ENCODE peak calls at places on chromosome 14, in four cellular contexts. One of them, this sample, is unnamed.
A peak's percentile ranks its signal among the peaks of the same experiment; 100 is the strongest.

GRCh38 chr14:68621400-68622365 is 171.2 kb downstream of the ZFP36L1 start:
- DNase-seq in choroid plexus epithelial cell: peak; percentile 61
- DNase-seq in dorsolateral prefrontal cortex: no peak
- DNase-seq in fibroblast of pulmonary artery: peak; percentile 80
- DNase-seq in this sample: no peak

GRCh38 chr14:72920008-72920407 is 6.3 kb upstream of the DCAF4 start:
- DNase-seq in choroid plexus epithelial cell: no peak
- DNase-seq in fibroblast of pulmonary artery: no peak
- DNase-seq in dorsolateral prefrontal cortex: no peak
- DNase-seq in this sample: no peak

GRCh38 chr14:36773136-36773540 is 111.5 kb downstream of the PAX9 start:
- DNase-seq in choroid plexus epithelial cell: peak; percentile 57
- DNase-seq in dorsolateral prefrontal cortex: no peak
- DNase-seq in fibroblast of pulmonary artery: peak; percentile 5
- DNase-seq in this sample: no peak

GRCh38 chr14:76346391-76347160 is 29.4 kb upstream of the ESRRB start:
- DNase-seq in fibroblast of pulmonary artery: no peak
- DNase-seq in dorsolateral prefrontal cortex: no peak
- DNase-seq in choroid plexus epithelial cell: peak; percentile 6
- DNase-seq in this sample: no peak

GRCh38 chr14:52922656-52923055 is 28.2 kb downstream of the FERMT2 start:
- DNase-seq in dorsolateral prefrontal cortex: no peak
- DNase-seq in fibroblast of pulmonary artery: peak; percentile 65
- DNase-seq in choroid plexus epithelial cell: peak; percentile 47
- DNase-seq in this sample: no peak

GRCh38 chr14:78701246-78701645 is 531.1 kb downstream of the NRXN3 start:
- DNase-seq in choroid plexus epithelial cell: peak; percentile 23
- DNase-seq in dorsolateral prefrontal cortex: no peak
- DNase-seq in fibroblast of pulmonary artery: no peak
- DNase-seq in this sample: no peak

GRCh38 chr14:24879661-24880381 is 170.1 kb downstream of the STXBP6 start:
- DNase-seq in fibroblast of pulmonary artery: peak; percentile 42
- DNase-seq in choroid plexus epithelial cell: no peak
- DNase-seq in dorsolateral prefrontal cortex: no peak
- DNase-seq in this sample: no peak

GRCh38 chr14:72318648-72319047 is 386.4 kb downstream of the RGS6 start:
- DNase-seq in choroid plexus epithelial cell: no peak
- DNase-seq in fibroblast of pulmonary artery: no peak
- DNase-seq in dorsolateral prefrontal cortex: no peak
- DNase-seq in this sample: no peak

GRCh38 chr14:50631408-50631821 is 36.7 kb downstream of the SAV1 start:
- DNase-seq in dorsolateral prefrontal cortex: no peak
- DNase-seq in fibroblast of pulmonary artery: peak; percentile 14
- DNase-seq in choroid plexus epithelial cell: no peak
- DNase-seq in this sample: no peak

GRCh38 chr14:96077983-96078686 is 39.0 kb downstream of the C14orf132 start:
- DNase-seq in dorsolateral prefrontal cortex: peak; percentile 41
- DNase-seq in choroid plexus epithelial cell: no peak
- DNase-seq in fibroblast of pulmonary artery: no peak
- DNase-seq in this sample: no peak

GRCh38 chr14:51517116-51517515 is 134.6 kb upstream of the FRMD6 start:
- DNase-seq in choroid plexus epithelial cell: no peak
- DNase-seq in dorsolateral prefrontal cortex: no peak
- DNase-seq in fibroblast of pulmonary artery: no peak
- DNase-seq in this sample: no peak

GRCh38 chr14:64761441-64762043 is 57.3 kb downstream of the PLEKHG3 start:
- DNase-seq in dorsolateral prefrontal cortex: no peak
- DNase-seq in fibroblast of pulmonary artery: no peak
- DNase-seq in choroid plexus epithelial cell: peak; percentile 20
- DNase-seq in this sample: no peak

GRCh38 chr14:33938131-33938949 is 12.5 kb downstream of the EGLN3 start:
- DNase-seq in dorsolateral prefrontal cortex: peak; percentile 61
- DNase-seq in fibroblast of pulmonary artery: peak; percentile 60
- DNase-seq in choroid plexus epithelial cell: no peak
- DNase-seq in this sample: no peak

GRCh38 chr14:104507443-104507842 is 72.1 kb upstream of the C14orf180 start:
- DNase-seq in choroid plexus epithelial cell: no peak
- DNase-seq in dorsolateral prefrontal cortex: no peak
- DNase-seq in fibroblast of pulmonary artery: no peak
- DNase-seq in this sample: no peak

GRCh38 chr14:41449057-41449456 is 157.6 kb upstream of the LRFN5 start:
- DNase-seq in fibroblast of pulmonary artery: peak; percentile 8
- DNase-seq in choroid plexus epithelial cell: no peak
- DNase-seq in dorsolateral prefrontal cortex: no peak
- DNase-seq in this sample: no peak

GRCh38 chr14:56809262-56810215 is 740 bp downstream of the OTX2 start:
- DNase-seq in choroid plexus epithelial cell: no peak
- DNase-seq in fibroblast of pulmonary artery: no peak
- DNase-seq in dorsolateral prefrontal cortex: no peak
- DNase-seq in this sample: no peak

GRCh38 chr14:105107351-105107750 is 42.1 kb upstream of the GPR132 start:
- DNase-seq in choroid plexus epithelial cell: no peak
- DNase-seq in fibroblast of pulmonary artery: no peak
- DNase-seq in dorsolateral prefrontal cortex: no peak
- DNase-seq in this sample: no peak

GRCh38 chr14:34227834-34228662 is 234.0 kb downstream of the SPTSSA start:
- DNase-seq in choroid plexus epithelial cell: peak; percentile 73
- DNase-seq in fibroblast of pulmonary artery: peak; percentile 66
- DNase-seq in dorsolateral prefrontal cortex: peak; percentile 74
- DNase-seq in this sample: peak; percentile 46

GRCh38 chr14:99176156-99176945 is 95.6 kb downstream of the BCL11B start:
- DNase-seq in choroid plexus epithelial cell: no peak
- DNase-seq in fibroblast of pulmonary artery: no peak
- DNase-seq in dorsolateral prefrontal cortex: no peak
- DNase-seq in this sample: no peak

GRCh38 chr14:96363751-96364336 is 518 bp downstream of the GSKIP start:
- DNase-seq in fibroblast of pulmonary artery: peak; percentile 65
- DNase-seq in dorsolateral prefrontal cortex: no peak
- DNase-seq in choroid plexus epithelial cell: peak; percentile 61
- DNase-seq in this sample: no peak

GRCh38 chr14:20690848-20691640 is 2.5 kb downstream of the ANG start:
- DNase-seq in choroid plexus epithelial cell: peak; percentile 85
- DNase-seq in fibroblast of pulmonary artery: peak; percentile 86
- DNase-seq in dorsolateral prefrontal cortex: no peak
- DNase-seq in this sample: peak; percentile 52

GRCh38 chr14:68977137-68977740 is 1.9 kb downstream of the ACTN1 start:
- DNase-seq in dorsolateral prefrontal cortex: no peak
- DNase-seq in fibroblast of pulmonary artery: no peak
- DNase-seq in choroid plexus epithelial cell: no peak
- DNase-seq in this sample: no peak

GRCh38 chr14:64196668-64197411 is 97.3 kb downstream of the ESR2 start:
- DNase-seq in choroid plexus epithelial cell: peak; percentile 63
- DNase-seq in dorsolateral prefrontal cortex: peak; percentile 88
- DNase-seq in fibroblast of pulmonary artery: peak; percentile 61
- DNase-seq in this sample: no peak

GRCh38 chr14:94673781-94674231 is 61.6 kb downstream of the SERPINA3 start:
- DNase-seq in dorsolateral prefrontal cortex: no peak
- DNase-seq in fibroblast of pulmonary artery: peak; percentile 59
- DNase-seq in choroid plexus epithelial cell: peak; percentile 71
- DNase-seq in this sample: no peak

GRCh38 chr14:99317231-99318090 is 45.5 kb upstream of the BCL11B start:
- DNase-seq in choroid plexus epithelial cell: no peak
- DNase-seq in fibroblast of pulmonary artery: no peak
- DNase-seq in dorsolateral prefrontal cortex: no peak
- DNase-seq in this sample: no peak

GRCh38 chr14:102568115-102568614 is 24.3 kb upstream of the RCOR1 start:
- DNase-seq in dorsolateral prefrontal cortex: no peak
- DNase-seq in fibroblast of pulmonary artery: no peak
- DNase-seq in choroid plexus epithelial cell: no peak
- DNase-seq in this sample: no peak

GRCh38 chr14:102571043-102571442 is 21.4 kb upstream of the RCOR1 start:
- DNase-seq in dorsolateral prefrontal cortex: no peak
- DNase-seq in fibroblast of pulmonary artery: no peak
- DNase-seq in choroid plexus epithelial cell: no peak
- DNase-seq in this sample: no peak

GRCh38 chr14:102571478-102572042 is 20.9 kb upstream of the RCOR1 start:
- DNase-seq in fibroblast of pulmonary artery: no peak
- DNase-seq in dorsolateral prefrontal cortex: no peak
- DNase-seq in choroid plexus epithelial cell: no peak
- DNase-seq in this sample: no peak

GRCh38 chr14:102573591-102574046 is 18.8 kb upstream of the RCOR1 start:
- DNase-seq in choroid plexus epithelial cell: no peak
- DNase-seq in dorsolateral prefrontal cortex: no peak
- DNase-seq in fibroblast of pulmonary artery: no peak
- DNase-seq in this sample: no peak

DNA sequence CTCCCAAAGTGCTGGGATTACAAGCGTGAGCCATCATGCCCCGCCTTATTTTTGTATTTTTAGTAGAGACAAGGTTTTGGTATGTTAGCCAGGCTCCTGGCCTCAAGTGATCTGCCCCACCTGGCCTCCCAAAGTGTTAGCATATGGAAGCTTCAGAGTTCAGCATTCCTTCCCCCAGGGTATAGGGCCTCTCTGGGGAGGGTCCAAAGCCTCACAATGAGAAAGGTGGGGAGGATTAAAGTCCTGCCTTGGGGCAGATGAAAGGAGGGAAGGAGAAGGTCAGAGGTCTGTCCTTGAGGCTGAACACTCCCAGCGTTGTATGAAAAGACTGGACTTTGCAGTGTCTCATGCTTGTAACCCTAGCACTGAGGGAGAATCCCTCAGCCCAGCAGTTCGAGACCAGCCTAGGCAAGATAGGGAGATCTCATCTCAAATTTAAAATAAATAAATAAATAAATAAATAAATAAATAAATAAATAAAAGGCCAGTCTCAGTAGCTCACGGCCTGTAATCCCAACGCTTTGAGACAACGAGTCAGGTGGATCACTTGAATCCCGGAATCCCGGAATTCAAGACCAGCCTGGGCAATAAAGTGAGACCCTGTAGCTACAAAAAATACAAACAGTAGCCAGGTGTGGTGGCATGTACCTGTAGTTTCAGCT is 22.0 kb upstream of the RCOR1 start:
- DNase-seq in dorsolateral prefrontal cortex: no peak
- DNase-seq in fibroblast of pulmonary artery: no peak
- DNase-seq in choroid plexus epithelial cell: no peak
- DNase-seq in this sample: no peak
- TF ChIP-seq CTCF in dorsolateral prefrontal cortex: no peak
- TF ChIP-seq CTCF in fibroblast of pulmonary artery: no peak
- TF ChIP-seq CTCF in choroid plexus epithelial cell: no peak
- TF ChIP-seq CTCF in this sample: no peak

DNA sequence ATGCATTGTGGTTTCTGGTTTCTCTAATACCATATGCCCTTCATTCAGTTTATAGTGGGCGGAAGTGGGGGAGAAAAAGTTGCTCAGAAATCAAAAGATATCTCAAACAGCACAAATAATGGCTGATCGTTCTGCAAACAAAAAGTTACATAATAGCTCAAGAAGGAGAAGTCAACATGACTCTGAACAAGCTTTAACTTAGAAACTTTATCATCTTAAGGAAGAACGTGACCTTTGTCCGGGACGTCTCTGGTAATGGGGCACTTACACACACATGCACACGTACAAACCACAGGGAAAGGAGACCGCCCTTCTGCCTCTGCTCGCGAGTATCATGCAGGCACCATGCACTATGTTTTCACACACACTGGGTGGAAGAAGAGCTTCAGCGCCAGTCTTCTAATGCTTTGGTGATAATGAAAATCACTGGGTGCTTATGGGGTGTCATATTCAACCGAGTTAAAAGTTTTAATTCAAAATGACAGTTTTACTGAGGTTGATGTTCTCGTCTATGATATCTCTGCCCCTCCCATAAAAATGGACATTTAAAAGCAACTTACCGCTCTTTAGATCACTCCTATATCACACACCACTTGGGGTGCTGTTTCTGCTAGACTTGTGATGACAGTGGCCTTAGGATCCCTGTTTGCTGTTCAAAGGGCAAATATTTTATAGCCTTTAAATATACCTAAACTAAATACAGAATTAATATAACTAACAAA is 4.7 kb downstream of the FOS start:
- DNase-seq in dorsolateral prefrontal cortex: no peak
- DNase-seq in choroid plexus epithelial cell: peak; percentile 70
- DNase-seq in fibroblast of pulmonary artery: peak; percentile 89
- DNase-seq in this sample: no peak
- TF ChIP-seq CTCF in dorsolateral prefrontal cortex: no peak
- TF ChIP-seq CTCF in choroid plexus epithelial cell: no peak
- TF ChIP-seq CTCF in fibroblast of pulmonary artery: peak; percentile 37
- TF ChIP-seq CTCF in this sample: no peak

DNA sequence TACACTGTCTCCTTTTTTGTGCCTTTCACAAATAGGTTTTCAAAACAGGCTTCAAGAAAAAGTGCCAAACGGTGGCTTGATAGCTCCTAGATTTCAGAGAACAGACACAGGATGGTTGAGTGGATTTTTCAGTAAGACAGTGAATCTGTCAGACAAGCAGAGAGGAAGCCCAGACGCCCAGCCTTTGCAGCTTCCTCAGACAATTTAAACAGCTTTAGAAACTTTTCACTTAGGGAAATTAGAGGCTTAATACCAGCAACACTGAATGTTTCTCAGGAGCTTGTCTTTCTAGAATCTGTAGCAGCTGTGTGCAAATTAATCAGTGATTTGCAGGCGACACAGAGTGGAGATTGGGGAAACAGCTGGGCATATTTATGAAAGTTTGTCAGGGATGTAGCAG is 362.2 kb downstream of the GALC start:
- DNase-seq in dorsolateral prefrontal cortex: no peak
- DNase-seq in fibroblast of pulmonary artery: no peak
- DNase-seq in choroid plexus epithelial cell: no peak
- DNase-seq in this sample: no peak
- TF ChIP-seq CTCF in dorsolateral prefrontal cortex: no peak
- TF ChIP-seq CTCF in fibroblast of pulmonary artery: no peak
- TF ChIP-seq CTCF in choroid plexus epithelial cell: no peak
- TF ChIP-seq CTCF in this sample: no peak

GRCh38 chr14:23482814-23483128 is 13.3 kb downstream of the NGDN start:
- DNase-seq in fibroblast of pulmonary artery: no peak
- DNase-seq in choroid plexus epithelial cell: no peak
- DNase-seq in dorsolateral prefrontal cortex: no peak
- DNase-seq in this sample: no peak

GRCh38 chr14:23485311-23485710 is 15.8 kb downstream of the NGDN start:
- DNase-seq in dorsolateral prefrontal cortex: no peak
- DNase-seq in choroid plexus epithelial cell: no peak
- DNase-seq in fibroblast of pulmonary artery: no peak
- DNase-seq in this sample: no peak

GRCh38 chr14:23481992-23482813 is 12.7 kb downstream of the NGDN start:
- DNase-seq in fibroblast of pulmonary artery: no peak
- DNase-seq in choroid plexus epithelial cell: no peak
- DNase-seq in dorsolateral prefrontal cortex: no peak
- DNase-seq in this sample: no peak

GRCh38 chr14:23481362-23481970 is 12.0 kb downstream of the NGDN start:
- DNase-seq in fibroblast of pulmonary artery: peak; percentile 47
- DNase-seq in dorsolateral prefrontal cortex: no peak
- DNase-seq in choroid plexus epithelial cell: peak; percentile 28
- DNase-seq in this sample: no peak

DNA sequence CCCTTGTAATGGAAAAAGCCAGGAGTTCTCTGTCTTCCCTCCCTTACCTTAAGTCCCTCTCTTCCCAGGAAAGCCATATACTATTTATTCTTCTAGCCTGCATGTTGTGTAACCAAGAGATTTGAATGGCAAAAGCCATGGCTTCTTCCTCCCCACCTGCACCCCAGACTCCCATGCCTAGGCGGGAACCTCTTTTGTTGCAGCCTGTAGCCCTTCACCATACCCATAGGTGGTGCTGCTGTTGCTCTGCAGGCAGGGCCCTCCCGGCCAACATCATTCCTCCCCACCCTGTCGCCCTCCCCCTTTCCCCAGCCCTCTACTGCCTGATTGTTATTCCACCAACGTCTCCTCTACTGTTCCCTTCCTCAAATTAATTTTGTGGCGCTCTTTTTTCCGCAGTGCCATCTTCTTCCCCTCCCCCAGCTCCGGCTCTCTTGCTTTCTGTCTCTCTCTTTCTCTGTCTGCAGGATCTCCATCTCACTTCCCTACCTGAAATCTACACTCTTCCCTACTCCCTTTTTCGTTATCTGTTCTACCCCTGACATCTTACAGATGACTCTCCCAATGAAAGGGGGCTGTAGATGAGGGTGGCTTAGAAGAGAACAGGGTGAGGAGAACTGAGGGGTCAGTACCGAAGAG is 13.8 kb downstream of the NGDN start:
- DNase-seq in fibroblast of pulmonary artery: peak; percentile 14
- DNase-seq in dorsolateral prefrontal cortex: peak; percentile 85
- DNase-seq in choroid plexus epithelial cell: peak; percentile 55
- DNase-seq in this sample: no peak
- TF ChIP-seq CTCF in fibroblast of pulmonary artery: peak; percentile 44
- TF ChIP-seq CTCF in dorsolateral prefrontal cortex: peak; percentile 86
- TF ChIP-seq CTCF in choroid plexus epithelial cell: peak; percentile 79
- TF ChIP-seq CTCF in this sample: peak; percentile 64